ENCODE peak calls at places on chromosome 2, in five cellular contexts. One of them, this sample, is unnamed.
A peak's percentile ranks its signal among the peaks of the same experiment; 100 is the strongest.

GRCh38 chr2:16553222-16553621 is 112.4 kb downstream of the CYRIA start:
- DNase-seq in psoas muscle: no peak
- DNase-seq in NT2/D1: peak; percentile 32
- DNase-seq in choroid plexus epithelial cell: peak; percentile 71
- DNase-seq in left lung: no peak
- DNase-seq in this sample: peak; percentile 12

GRCh38 chr2:75920721-75921551 is 210.2 kb upstream of the GCFC2 start:
- DNase-seq in choroid plexus epithelial cell: no peak
- DNase-seq in NT2/D1: peak; percentile 6
- DNase-seq in left lung: no peak
- DNase-seq in psoas muscle: no peak
- DNase-seq in this sample: no peak

GRCh38 chr2:235551965-235552364 is 58.1 kb downstream of the AGAP1 start:
- DNase-seq in NT2/D1: peak; percentile 68
- DNase-seq in choroid plexus epithelial cell: peak; percentile 64
- DNase-seq in left lung: no peak
- DNase-seq in psoas muscle: peak; percentile 25
- DNase-seq in this sample: peak; percentile 43

GRCh38 chr2:188369365-188369764 is 77.7 kb downstream of the GULP1 start:
- DNase-seq in choroid plexus epithelial cell: peak; percentile 84
- DNase-seq in left lung: no peak
- DNase-seq in psoas muscle: no peak
- DNase-seq in NT2/D1: peak; percentile 15
- DNase-seq in this sample: no peak

GRCh38 chr2:239684271-239684670 is 283.5 kb upstream of the HDAC4 start:
- DNase-seq in NT2/D1: no peak
- DNase-seq in choroid plexus epithelial cell: no peak
- DNase-seq in psoas muscle: no peak
- DNase-seq in left lung: no peak
- DNase-seq in this sample: no peak

GRCh38 chr2:224141304-224141703 is 102.2 kb upstream of the SERPINE2 start:
- DNase-seq in NT2/D1: no peak
- DNase-seq in choroid plexus epithelial cell: no peak
- DNase-seq in psoas muscle: no peak
- DNase-seq in left lung: no peak
- DNase-seq in this sample: no peak

GRCh38 chr2:218871345-218872302 is 9.0 kb upstream of the WNT10A start:
- DNase-seq in NT2/D1: no peak
- DNase-seq in choroid plexus epithelial cell: no peak
- DNase-seq in left lung: no peak
- DNase-seq in psoas muscle: no peak
- DNase-seq in this sample: no peak

GRCh38 chr2:199956062-199956380 is 639 bp downstream of the MAIP1 start:
- DNase-seq in choroid plexus epithelial cell: no peak
- DNase-seq in psoas muscle: no peak
- DNase-seq in left lung: no peak
- DNase-seq in NT2/D1: peak; percentile 9
- DNase-seq in this sample: no peak

GRCh38 chr2:112166801-112167499 is 28.8 kb downstream of the FBLN7 start:
- DNase-seq in left lung: no peak
- DNase-seq in psoas muscle: no peak
- DNase-seq in NT2/D1: no peak
- DNase-seq in choroid plexus epithelial cell: no peak
- DNase-seq in this sample: no peak

GRCh38 chr2:105744909-105745853 is at the start of gene NCK2:
- DNase-seq in psoas muscle: peak; percentile 38
- DNase-seq in NT2/D1: no peak
- DNase-seq in choroid plexus epithelial cell: peak; percentile 41
- DNase-seq in left lung: peak; percentile 85
- DNase-seq in this sample: no peak

GRCh38 chr2:17878222-17879136 is at the start of gene KCNS3:
- DNase-seq in NT2/D1: peak; percentile 25
- DNase-seq in left lung: peak; percentile 83
- DNase-seq in choroid plexus epithelial cell: peak; percentile 19
- DNase-seq in psoas muscle: peak; percentile 58
- DNase-seq in this sample: no peak

GRCh38 chr2:176418768-176419167 is 149.5 kb downstream of the MTX2 start:
- DNase-seq in NT2/D1: no peak
- DNase-seq in left lung: no peak
- DNase-seq in psoas muscle: no peak
- DNase-seq in choroid plexus epithelial cell: no peak
- DNase-seq in this sample: no peak

GRCh38 chr2:62286089-62286785 is 90.3 kb downstream of the B3GNT2 start:
- DNase-seq in psoas muscle: no peak
- DNase-seq in left lung: no peak
- DNase-seq in NT2/D1: no peak
- DNase-seq in choroid plexus epithelial cell: no peak
- DNase-seq in this sample: no peak

GRCh38 chr2:119218478-119219064 is 5.1 kb upstream of the STEAP3 start:
- DNase-seq in left lung: no peak
- DNase-seq in choroid plexus epithelial cell: peak; percentile 89
- DNase-seq in NT2/D1: no peak
- DNase-seq in psoas muscle: no peak
- DNase-seq in this sample: no peak

GRCh38 chr2:206353685-206354084 is 79.2 kb downstream of the ZDBF2 start:
- DNase-seq in psoas muscle: no peak
- DNase-seq in left lung: no peak
- DNase-seq in NT2/D1: no peak
- DNase-seq in choroid plexus epithelial cell: peak; percentile 7
- DNase-seq in this sample: no peak

GRCh38 chr2:9282128-9282527 is 75.5 kb downstream of the ASAP2 start:
- DNase-seq in NT2/D1: no peak
- DNase-seq in left lung: no peak
- DNase-seq in psoas muscle: no peak
- DNase-seq in choroid plexus epithelial cell: no peak
- DNase-seq in this sample: no peak

GRCh38 chr2:64938607-64939285 is 50.5 kb upstream of the SLC1A4 start:
- DNase-seq in choroid plexus epithelial cell: no peak
- DNase-seq in left lung: no peak
- DNase-seq in psoas muscle: no peak
- DNase-seq in NT2/D1: no peak
- DNase-seq in this sample: no peak

GRCh38 chr2:288002-288742 is at the start of gene ALKAL2:
- DNase-seq in choroid plexus epithelial cell: no peak
- DNase-seq in NT2/D1: no peak
- DNase-seq in psoas muscle: peak; percentile 18
- DNase-seq in left lung: peak; percentile 73
- DNase-seq in this sample: no peak
- H3K4me3 ChIP-seq in choroid plexus epithelial cell: peak within 1 kb of the TSS; percentile 37
- H3K4me3 ChIP-seq in NT2/D1: peak within 1 kb of the TSS; percentile 35
- H3K4me3 ChIP-seq in psoas muscle: peak within 1 kb of the TSS; percentile 59
- H3K4me3 ChIP-seq in left lung: peak within 1 kb of the TSS; percentile 36
- H3K4me3 ChIP-seq in this sample: peak within 1 kb of the TSS; percentile 26

GRCh38 chr2:29311458-29311857 is 196.2 kb downstream of the CLIP4 start:
- DNase-seq in psoas muscle: no peak
- DNase-seq in left lung: no peak
- DNase-seq in choroid plexus epithelial cell: no peak
- DNase-seq in NT2/D1: no peak
- DNase-seq in this sample: no peak

GRCh38 chr2:29317801-29318485 is 202.7 kb downstream of the CLIP4 start:
- DNase-seq in psoas muscle: no peak
- DNase-seq in left lung: no peak
- DNase-seq in choroid plexus epithelial cell: no peak
- DNase-seq in NT2/D1: no peak
- DNase-seq in this sample: no peak

GRCh38 chr2:29310665-29311348 is 195.6 kb downstream of the CLIP4 start:
- DNase-seq in NT2/D1: no peak
- DNase-seq in psoas muscle: no peak
- DNase-seq in choroid plexus epithelial cell: no peak
- DNase-seq in left lung: no peak
- DNase-seq in this sample: no peak

GRCh38 chr2:29317077-29317517 is 201.9 kb downstream of the CLIP4 start:
- DNase-seq in left lung: no peak
- DNase-seq in choroid plexus epithelial cell: peak; percentile 87
- DNase-seq in psoas muscle: no peak
- DNase-seq in NT2/D1: no peak
- DNase-seq in this sample: no peak

GRCh38 chr2:29314816-29315571 is 199.8 kb downstream of the CLIP4 start:
- DNase-seq in choroid plexus epithelial cell: peak; percentile 59
- DNase-seq in NT2/D1: no peak
- DNase-seq in left lung: no peak
- DNase-seq in psoas muscle: no peak
- DNase-seq in this sample: no peak
- H3K4me3 ChIP-seq in choroid plexus epithelial cell: peak overlapping the region; percentile 37
- H3K4me3 ChIP-seq in NT2/D1: no peak overlapping the region
- H3K4me3 ChIP-seq in left lung: no peak overlapping the region
- H3K4me3 ChIP-seq in psoas muscle: no peak overlapping the region
- H3K4me3 ChIP-seq in this sample: no peak overlapping the region

GRCh38 chr2:223054193-223054781 is 2.3 kb downstream of the KCNE4 start:
- DNase-seq in psoas muscle: peak; percentile 77
- DNase-seq in NT2/D1: no peak
- DNase-seq in choroid plexus epithelial cell: peak; percentile 77
- DNase-seq in left lung: no peak
- DNase-seq in this sample: no peak

GRCh38 chr2:223053431-223054192 is 1.6 kb downstream of the KCNE4 start:
- DNase-seq in choroid plexus epithelial cell: no peak
- DNase-seq in psoas muscle: no peak
- DNase-seq in NT2/D1: no peak
- DNase-seq in left lung: no peak
- DNase-seq in this sample: no peak

GRCh38 chr2:223056656-223057418 is 4.8 kb downstream of the KCNE4 start:
- DNase-seq in choroid plexus epithelial cell: peak; percentile 59
- DNase-seq in NT2/D1: no peak
- DNase-seq in psoas muscle: no peak
- DNase-seq in left lung: no peak
- DNase-seq in this sample: no peak

GRCh38 chr2:223055836-223056235 is 3.8 kb downstream of the KCNE4 start:
- DNase-seq in NT2/D1: no peak
- DNase-seq in choroid plexus epithelial cell: no peak
- DNase-seq in left lung: no peak
- DNase-seq in psoas muscle: peak; percentile 15
- DNase-seq in this sample: no peak

GRCh38 chr2:223055140-223055539 is 3.1 kb downstream of the KCNE4 start:
- DNase-seq in left lung: no peak
- DNase-seq in psoas muscle: no peak
- DNase-seq in choroid plexus epithelial cell: peak; percentile 91
- DNase-seq in NT2/D1: no peak
- DNase-seq in this sample: no peak
- H3K4me3 ChIP-seq in left lung: no peak overlapping the region
- H3K4me3 ChIP-seq in psoas muscle: peak overlapping the region; percentile 59
- H3K4me3 ChIP-seq in choroid plexus epithelial cell: no peak overlapping the region
- H3K4me3 ChIP-seq in NT2/D1: no peak overlapping the region
- H3K4me3 ChIP-seq in this sample: no peak overlapping the region

DNA sequence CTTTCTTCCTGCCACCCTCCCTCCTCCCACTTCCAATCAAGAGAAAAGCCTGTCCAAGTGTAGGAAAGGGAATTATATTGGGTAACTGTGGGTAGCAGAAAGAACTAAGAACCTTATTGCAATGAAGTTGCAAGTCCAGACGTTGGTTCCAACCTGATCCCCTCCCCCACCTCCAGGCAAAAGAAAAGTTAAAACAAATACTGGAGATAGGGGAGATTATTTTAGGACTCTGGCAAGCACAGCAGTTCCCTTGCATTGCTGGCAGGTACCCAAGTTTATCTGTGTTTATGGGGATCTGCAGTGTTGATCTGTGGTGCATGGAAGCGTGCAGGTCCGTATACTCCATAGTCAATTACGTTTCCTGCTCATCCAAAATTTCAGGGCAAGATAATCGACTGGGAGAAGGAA is 114.4 kb downstream of the PRKCE start:
- DNase-seq in NT2/D1: no peak
- DNase-seq in choroid plexus epithelial cell: peak; percentile 50
- DNase-seq in psoas muscle: no peak
- DNase-seq in left lung: no peak
- DNase-seq in this sample: no peak
- H3K4me3 ChIP-seq in NT2/D1: no peak overlapping the region
- H3K4me3 ChIP-seq in choroid plexus epithelial cell: no peak overlapping the region
- H3K4me3 ChIP-seq in psoas muscle: no peak overlapping the region
- H3K4me3 ChIP-seq in left lung: no peak overlapping the region
- H3K4me3 ChIP-seq in this sample: no peak overlapping the region

This sample was measured in kidney epithelial cell.